ENCODE peak calls at places on chromosomes 11 and 22, in five cellular contexts. J is adrenal gland, F is fibroblast of mammary gland, M is aorta, Y is HCT116. W is an unnamed sample.

GRCh38 chr11:87083029-87083428 is 45.3 kb downstream of the TMEM135 start:
- DNase-seq in J (no peak), F (no peak), M (no peak), Y (no peak), W (no peak)

GRCh38 chr11:114285599-114285998 is 10.6 kb upstream of the NNMT start:
- DNase-seq in J (no peak), F (peak), M (no peak), Y (no peak), W (no peak)

GRCh38 chr11:4511267-4511666 is 28.8 kb downstream of the OR52K1 start:
- DNase-seq in J (no peak), F (no peak), M (no peak), Y (no peak), W (no peak)

GRCh38 chr11:34826384-34826726 is 89.8 kb downstream of the APIP start:
- DNase-seq in J (no peak), F (no peak), M (no peak), Y (no peak), W (no peak)

GRCh38 chr11:117861151-117862018 is 15.1 kb downstream of the FXYD6 start:
- DNase-seq in J (peak), F (peak), M (no peak), Y (no peak), W (no peak)

GRCh38 chr22:46491936-46492335 is 45.5 kb downstream of the CELSR1 start:
- DNase-seq in J (no peak), F (no peak), M (no peak), Y (no peak), W (no peak)

GRCh38 chr11:130425156-130425555 is 3.3 kb downstream of the ADAMTS8 start:
- DNase-seq in J (no peak), F (no peak), M (no peak), Y (no peak), W (no peak)

GRCh38 chr11:129374081-129374992 is 1.3 kb upstream of the BARX2 start:
- DNase-seq in J (no peak), F (no peak), M (no peak), Y (no peak), W (no peak)

GRCh38 chr11:124882339-124883071 is 15.2 kb downstream of the ROBO4 start:
- DNase-seq in J (peak), F (no peak), M (peak), Y (no peak), W (peak)

GRCh38 chr22:44577391-44578114 is 79.5 kb upstream of the RTL6 start:
- DNase-seq in J (no peak), F (no peak), M (peak), Y (no peak), W (no peak)

GRCh38 chr22:25113316-25113721 is 86.3 kb upstream of the CRYBB3 start:
- DNase-seq in J (peak), F (no peak), M (no peak), Y (no peak), W (no peak)

GRCh38 chr11:1201395-1202153 is 21.3 kb upstream of the MUC5B start:
- DNase-seq in J (no peak), F (peak), M (no peak), Y (no peak), W (no peak)

GRCh38 chr11:108346451-108346850 is 120.9 kb downstream of the C11orf65 start:
- DNase-seq in J (no peak), F (no peak), M (no peak), Y (no peak), W (peak)

GRCh38 chr11:12746593-12747097 is 72.4 kb downstream of the TEAD1 start:
- DNase-seq in J (no peak), F (peak), M (peak), Y (peak), W (no peak)

GRCh38 chr11:62610814-62611704 is 1.5 kb downstream of the EML3 start:
- DNase-seq in J (no peak), F (no peak), M (no peak), Y (no peak), W (no peak)

GRCh38 chr11:34789196-34789834 is 126.9 kb downstream of the APIP start:
- DNase-seq in J (no peak), F (no peak), M (no peak), Y (no peak), W (no peak)

GRCh38 chr11:85947431-85948272 is 92.5 kb downstream of the CCDC83 start:
- DNase-seq in J (peak), F (peak), M (no peak), Y (no peak), W (no peak)

GRCh38 chr22:25651332-25651731 is 86.9 kb downstream of the GRK3 start:
- DNase-seq in J (no peak), F (no peak), M (no peak), Y (no peak), W (no peak)

GRCh38 chr22:47250995-47251765 is 488.7 kb downstream of the TBC1D22A start:
- DNase-seq in J (no peak), F (no peak), M (no peak), Y (no peak), W (no peak)

GRCh38 chr22:17566776-17567175 is 3.5 kb downstream of the SLC25A18 start:
- DNase-seq in J (no peak), F (no peak), M (no peak), Y (no peak), W (no peak)

DNA sequence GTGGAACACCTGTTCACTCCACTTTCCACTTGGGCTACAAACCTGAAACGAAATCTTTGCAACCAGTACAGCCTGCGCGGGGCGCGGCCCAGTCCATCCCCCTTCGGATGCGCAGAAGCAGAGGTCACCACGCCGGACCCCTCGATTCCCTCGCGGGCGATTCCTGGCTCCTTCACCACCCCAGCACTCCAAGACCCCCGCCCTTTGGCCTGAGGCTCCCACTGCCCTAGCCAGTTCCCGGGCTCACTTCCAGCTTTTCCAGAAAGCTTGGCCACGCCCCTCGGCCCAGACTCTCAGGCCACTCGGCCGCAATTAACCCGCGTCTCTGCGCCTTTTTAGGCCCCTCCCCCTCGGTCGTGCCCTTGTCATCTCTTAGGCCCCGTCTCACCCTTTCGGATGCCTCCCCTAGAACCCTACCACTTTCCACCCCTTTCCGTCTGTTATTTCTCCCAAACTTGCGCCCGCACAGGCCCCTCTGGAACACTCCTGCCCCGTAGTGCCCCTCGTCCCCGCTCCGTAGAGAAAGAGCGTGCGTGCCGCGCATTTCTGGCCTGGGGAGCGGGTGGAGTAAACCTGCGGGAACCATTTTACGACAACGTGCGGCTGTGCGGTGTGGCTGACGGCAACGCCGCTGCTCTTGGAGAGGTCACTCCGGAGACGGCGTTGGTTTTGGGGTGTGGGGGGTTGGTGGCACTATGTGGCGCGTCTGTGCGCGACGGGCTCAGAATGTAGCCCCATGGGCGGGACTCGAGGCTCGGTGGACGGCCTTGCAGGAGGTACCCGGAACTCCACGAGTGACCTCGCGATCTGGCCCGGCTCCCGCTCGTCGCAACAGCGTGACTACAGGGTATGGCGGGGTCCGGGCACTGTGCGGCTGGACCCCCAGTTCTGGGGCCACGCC is at the start of gene DLAT:
- DNase-seq in J (peak), F (peak), M (peak), Y (peak), W (peak)
- H3K4me3 ChIP-seq in J (peak), F (peak), M (peak), Y (peak), W (peak)

DNA sequence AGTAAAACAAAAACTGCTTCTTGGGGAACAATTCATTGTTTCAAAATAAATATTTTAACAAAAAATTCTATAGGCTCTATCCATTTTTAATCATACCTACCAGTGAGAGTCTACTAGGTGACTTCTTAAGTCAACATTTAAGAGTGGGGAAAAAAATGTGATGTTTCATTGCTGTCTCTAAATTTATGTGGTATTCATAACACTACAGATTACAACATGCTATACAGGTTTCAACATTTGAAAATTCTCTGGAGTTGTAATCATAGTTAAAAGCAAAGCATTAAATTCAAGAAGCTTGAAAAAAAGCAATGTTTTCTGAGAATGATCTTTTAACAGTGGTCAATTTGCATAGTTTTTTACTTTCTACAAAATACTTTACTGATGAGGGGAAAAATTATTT is 18.3 kb downstream of the SBF2 start:
- DNase-seq in J (no peak), F (peak), M (no peak), Y (no peak), W (no peak)
- H3K4me3 ChIP-seq in J (no peak), F (no peak), M (no peak), Y (no peak), W (no peak)

DNA sequence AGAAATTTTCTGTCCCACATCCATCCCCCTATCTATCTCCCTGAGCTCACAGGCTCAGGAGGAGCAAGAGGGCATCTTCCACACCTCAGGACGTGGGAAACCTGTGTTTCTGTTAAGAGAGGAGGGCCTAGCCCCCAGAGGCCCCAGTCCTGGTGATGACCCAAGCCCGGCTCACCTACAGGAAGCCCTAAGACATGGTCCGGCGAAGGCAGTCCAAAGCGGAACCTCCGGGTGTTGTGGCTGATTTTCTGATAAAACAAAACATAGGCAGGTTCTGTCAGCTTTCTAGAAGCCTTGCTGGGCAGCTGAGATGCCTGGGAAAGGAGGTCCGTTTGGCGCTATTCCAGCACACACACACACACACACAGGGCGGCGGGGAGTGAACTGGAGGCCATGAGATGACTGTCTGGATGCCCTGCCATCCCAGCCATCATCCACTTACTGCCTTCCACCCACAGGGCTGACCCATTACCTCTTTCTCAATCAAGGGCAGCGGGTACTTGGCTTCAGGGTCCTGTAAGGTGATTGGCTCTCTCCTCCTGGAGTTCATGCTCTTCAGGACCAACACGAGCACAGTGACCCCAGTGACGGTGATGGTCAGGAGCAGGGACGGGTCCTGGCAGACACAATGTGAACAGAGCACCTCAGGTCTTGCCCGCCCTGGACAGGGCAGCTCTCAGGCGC is 882 bp downstream of the CYB5R2 start:
- DNase-seq in J (no peak), F (no peak), M (no peak), Y (no peak), W (no peak)
- H3K4me3 ChIP-seq in J (no peak), F (no peak), M (no peak), Y (peak), W (no peak)

GRCh38 chr11:119363874-119364590 is 17.5 kb downstream of the USP2 start:
- DNase-seq in J (peak), F (no peak), M (peak), Y (no peak), W (no peak)

GRCh38 chr11:119361961-119362725 is 15.6 kb upstream of the MFRP start:
- DNase-seq in J (no peak), F (no peak), M (no peak), Y (no peak), W (no peak)

GRCh38 chr11:119362741-119363080 is 16.2 kb upstream of the MFRP start:
- DNase-seq in J (no peak), F (no peak), M (no peak), Y (no peak), W (no peak)

GRCh38 chr11:119365071-119365591 is 16.4 kb downstream of the USP2 start:
- DNase-seq in J (no peak), F (peak), M (no peak), Y (no peak), W (no peak)

GRCh38 chr11:119363081-119363861 is 16.8 kb upstream of the MFRP start:
- DNase-seq in J (peak), F (no peak), M (no peak), Y (no peak), W (no peak)
- H3K4me3 ChIP-seq in J (no peak), F (no peak), M (no peak), Y (no peak), W (peak)

W was measured in LNCaP clone FGC.